ENCODE peak calls at places on chromosome 15, in seven cellular contexts. N is BE2C; L is Caki2; I is small intestine; V is Right ventricle myocardium superior; M is CD8-positive, alpha-beta T cell; W is left ventricle myocardium inferior. P is an unnamed sample.

GRCh38 chr15:68387288-68388143 is 44.4 kb downstream of the ITGA11 start:
- DNase-seq in I (no peak), V (no peak), N (peak), L (no peak), W (no peak), M (peak), P (peak)

GRCh38 chr15:79595995-79596622 is 164.0 kb downstream of the MINAR1 start:
- DNase-seq in N (peak), L (peak), V (no peak), W (no peak), I (peak), M (no peak), P (peak)

GRCh38 chr15:44712108-44713005 is 1.0 kb downstream of the B2M start:
- DNase-seq in I (peak), N (peak), M (peak), V (peak), W (peak), L (peak), P (no peak)

GRCh38 chr15:101542306-101543025 is 53.0 kb upstream of the PCSK6 start:
- DNase-seq in M (no peak), N (no peak), W (no peak), V (no peak), L (no peak), I (no peak), P (peak)

GRCh38 chr15:26382416-26383086 is 390.3 kb downstream of the GABRB3 start:
- DNase-seq in I (no peak), V (no peak), M (no peak), N (no peak), L (no peak), W (no peak), P (no peak)

GRCh38 chr15:100714749-100715342 is 112.5 kb downstream of the ASB7 start:
- DNase-seq in L (no peak), V (no peak), W (no peak), I (no peak), M (no peak), N (no peak), P (no peak)

GRCh38 chr15:78374436-78375393 is 34.6 kb downstream of the CRABP1 start:
- DNase-seq in I (peak), V (no peak), M (no peak), L (peak), W (no peak), N (no peak), P (no peak)

GRCh38 chr15:62962101-62962995 is 80.2 kb upstream of the TPM1 start:
- DNase-seq in L (no peak), N (no peak), W (no peak), M (no peak), I (no peak), V (no peak), P (no peak)

GRCh38 chr15:85770722-85771041 is 24.0 kb downstream of the KLHL25 start:
- DNase-seq in I (no peak), L (no peak), W (no peak), N (no peak), M (no peak), V (no peak), P (no peak)

GRCh38 chr15:38079236-38079635 is 144.8 kb downstream of the TMCO5A start:
- DNase-seq in N (no peak), I (no peak), L (no peak), V (no peak), M (no peak), W (no peak), P (no peak)

GRCh38 chr15:66069751-66070150 is 183.8 kb downstream of the MEGF11 start:
- DNase-seq in I (no peak), M (no peak), V (no peak), N (no peak), W (no peak), L (no peak), P (peak)

GRCh38 chr15:57060799-57061198 is 142.4 kb downstream of the TCF12 start:
- DNase-seq in I (no peak), L (peak), M (no peak), N (no peak), W (no peak), V (no peak), P (no peak)

GRCh38 chr15:101179341-101180153 is 72.3 kb downstream of the CHSY1 start:
- DNase-seq in I (no peak), V (no peak), W (no peak), M (no peak), L (no peak), N (no peak), P (no peak)

GRCh38 chr15:67358812-67359211 is 104.2 kb downstream of the IQCH start:
- DNase-seq in W (no peak), L (no peak), M (no peak), I (no peak), N (no peak), V (no peak), P (no peak)

GRCh38 chr15:73054417-73054963 is 2.2 kb downstream of the NEO1 start:
- DNase-seq in W (no peak), M (no peak), V (no peak), N (no peak), L (no peak), I (peak), P (no peak)

GRCh38 chr15:91916051-91916450 is 62.5 kb downstream of the SLCO3A1 start:
- DNase-seq in V (no peak), M (no peak), I (no peak), N (no peak), W (no peak), L (no peak), P (no peak)

GRCh38 chr15:40333922-40334492 is 6.7 kb downstream of the CCDC9B start:
- DNase-seq in L (no peak), W (peak), M (no peak), N (peak), I (no peak), V (peak), P (no peak)

GRCh38 chr15:88802250-88802990 is 816 bp upstream of the ACAN start:
- DNase-seq in M (no peak), I (no peak), W (no peak), V (no peak), L (no peak), N (no peak), P (no peak)

GRCh38 chr15:69126054-69126469 is 34.4 kb upstream of the GLCE start:
- DNase-seq in W (no peak), V (no peak), N (no peak), I (peak), L (no peak), M (no peak), P (no peak)

GRCh38 chr15:96183020-96183926 is 147.2 kb upstream of the NR2F2 start:
- DNase-seq in L (no peak), W (no peak), I (no peak), N (no peak), V (no peak), M (no peak), P (no peak)

GRCh38 chr15:48954538-48954937 is 9.2 kb downstream of the SHC4 start:
- DNase-seq in I (no peak), M (no peak), L (no peak), V (peak), W (no peak), N (no peak), P (peak)

GRCh38 chr15:94286581-94286980 is 55.2 kb downstream of the MCTP2 start:
- DNase-seq in L (no peak), M (no peak), V (no peak), W (no peak), N (peak), I (no peak), P (no peak)

GRCh38 chr15:51160484-51160883 is 65.8 kb upstream of the TNFAIP8L3 start:
- DNase-seq in I (no peak), N (no peak), L (no peak), W (no peak), V (no peak), M (no peak), P (no peak)

GRCh38 chr15:61820212-61820611 is 240.0 kb downstream of the VPS13C start:
- DNase-seq in V (no peak), M (no peak), N (no peak), L (no peak), I (no peak), W (no peak), P (no peak)

GRCh38 chr15:65323071-65323511 is 18.6 kb downstream of the RNU5B-1 start:
- DNase-seq in W (peak), I (no peak), N (peak), V (peak), L (no peak), M (no peak), P (no peak)

GRCh38 chr15:98904466-98905048 is 103.0 kb downstream of the PGPEP1L start:
- DNase-seq in W (no peak), V (no peak), N (peak), L (peak), M (no peak), I (no peak), P (peak)

GRCh38 chr15:90271459-90272166 is 6.1 kb downstream of the NGRN start:
- DNase-seq in W (no peak), I (no peak), N (no peak), L (no peak), V (no peak), M (no peak), P (no peak)

GRCh38 chr15:62972814-62973213 is 69.7 kb upstream of the TPM1 start:
- DNase-seq in I (peak), V (no peak), L (peak), W (no peak), N (no peak), M (no peak), P (no peak)

GRCh38 chr15:89179966-89180875 is 41.2 kb downstream of the RLBP1 start:
- DNase-seq in N (no peak), M (no peak), W (no peak), L (no peak), I (no peak), V (no peak), P (no peak)

GRCh38 chr15:52552303-52552702 is 16.5 kb downstream of the ARPP19 start:
- DNase-seq in I (no peak), L (no peak), W (no peak), N (no peak), M (no peak), V (no peak), P (no peak)

GRCh38 chr15:60520041-60520824 is 41.3 kb upstream of the ICE2 start:
- DNase-seq in N (no peak), V (no peak), M (no peak), I (no peak), W (no peak), L (peak), P (no peak)

GRCh38 chr15:89812126-89812846 is 2.4 kb downstream of the ANPEP start:
- DNase-seq in I (peak), L (no peak), M (no peak), W (peak), N (no peak), V (peak), P (no peak)

GRCh38 chr15:40999190-40999589 is 45.9 kb downstream of the CHAC1 start:
- DNase-seq in I (no peak), N (no peak), V (no peak), M (no peak), W (no peak), L (no peak), P (no peak)